ENCODE peak calls at places on chromosomes 13 and 19, in six cellular contexts. One of them, this sample, is unnamed. For H3K36me3, the result is how much of the 10 kb centered on the place peaks cover.

GRCh38 chr13:46354143-46355087 is 32.6 kb downstream of the RUBCNL start:
- DNase-seq in mucosa of descending colon: no peak
- DNase-seq in A673: no peak
- DNase-seq in brain microvascular endothelial cell: peak
- DNase-seq in cardiac muscle cell: no peak
- DNase-seq in upper lobe of right lung: no peak
- DNase-seq in this sample: peak

GRCh38 chr13:20814224-20814910 is 40.6 kb upstream of the EEF1AKMT1 start:
- DNase-seq in brain microvascular endothelial cell: peak
- DNase-seq in mucosa of descending colon: peak
- DNase-seq in A673: peak
- DNase-seq in cardiac muscle cell: peak
- DNase-seq in upper lobe of right lung: peak
- DNase-seq in this sample: peak

GRCh38 chr19:383922-384800 is 24.8 kb downstream of the C2CD4C start:
- DNase-seq in upper lobe of right lung: peak
- DNase-seq in cardiac muscle cell: peak
- DNase-seq in brain microvascular endothelial cell: no peak
- DNase-seq in A673: peak
- DNase-seq in mucosa of descending colon: no peak
- DNase-seq in this sample: no peak

GRCh38 chr19:1715540-1715939 is 37.8 kb upstream of the ONECUT3 start:
- DNase-seq in A673: no peak
- DNase-seq in upper lobe of right lung: no peak
- DNase-seq in brain microvascular endothelial cell: no peak
- DNase-seq in mucosa of descending colon: no peak
- DNase-seq in cardiac muscle cell: no peak
- DNase-seq in this sample: no peak

GRCh38 chr13:29849071-29849541 is 1.3 kb downstream of the UBL3 start:
- DNase-seq in mucosa of descending colon: no peak
- DNase-seq in A673: peak
- DNase-seq in cardiac muscle cell: peak
- DNase-seq in brain microvascular endothelial cell: peak
- DNase-seq in upper lobe of right lung: no peak
- DNase-seq in this sample: no peak

GRCh38 chr13:39408512-39408911 is 194.5 kb downstream of the LHFPL6 start:
- DNase-seq in brain microvascular endothelial cell: no peak
- DNase-seq in upper lobe of right lung: no peak
- DNase-seq in cardiac muscle cell: no peak
- DNase-seq in A673: no peak
- DNase-seq in mucosa of descending colon: no peak
- DNase-seq in this sample: no peak

GRCh38 chr19:54465367-54466109 is 2.0 kb upstream of the LENG9 start:
- DNase-seq in brain microvascular endothelial cell: no peak
- DNase-seq in mucosa of descending colon: peak
- DNase-seq in cardiac muscle cell: no peak
- DNase-seq in upper lobe of right lung: no peak
- DNase-seq in A673: no peak
- DNase-seq in this sample: no peak

GRCh38 chr19:37991841-37992248 is 84.8 kb downstream of the SIPA1L3 start:
- DNase-seq in brain microvascular endothelial cell: no peak
- DNase-seq in mucosa of descending colon: no peak
- DNase-seq in cardiac muscle cell: no peak
- DNase-seq in upper lobe of right lung: peak
- DNase-seq in A673: no peak
- DNase-seq in this sample: no peak

GRCh38 chr13:97600438-97601080 is 166.6 kb downstream of the RAP2A start:
- DNase-seq in upper lobe of right lung: no peak
- DNase-seq in brain microvascular endothelial cell: peak
- DNase-seq in mucosa of descending colon: no peak
- DNase-seq in cardiac muscle cell: no peak
- DNase-seq in A673: peak
- DNase-seq in this sample: peak

GRCh38 chr13:114142640-114143490 is 10.4 kb upstream of the RASA3 start:
- DNase-seq in A673: no peak
- DNase-seq in mucosa of descending colon: peak
- DNase-seq in brain microvascular endothelial cell: no peak
- DNase-seq in upper lobe of right lung: peak
- DNase-seq in cardiac muscle cell: no peak
- DNase-seq in this sample: no peak

GRCh38 chr13:67343777-67344176 is 113.6 kb upstream of the PCDH9 start:
- DNase-seq in A673: no peak
- DNase-seq in mucosa of descending colon: no peak
- DNase-seq in upper lobe of right lung: no peak
- DNase-seq in cardiac muscle cell: no peak
- DNase-seq in brain microvascular endothelial cell: no peak
- DNase-seq in this sample: no peak

GRCh38 chr19:23273594-23274412 is 23.6 kb upstream of the ZNF724 start:
- DNase-seq in mucosa of descending colon: peak
- DNase-seq in brain microvascular endothelial cell: peak
- DNase-seq in cardiac muscle cell: peak
- DNase-seq in A673: peak
- DNase-seq in upper lobe of right lung: peak
- DNase-seq in this sample: peak

GRCh38 chr13:26785845-26786630 is 25.5 kb upstream of the GPR12 start:
- DNase-seq in mucosa of descending colon: peak
- DNase-seq in cardiac muscle cell: no peak
- DNase-seq in brain microvascular endothelial cell: no peak
- DNase-seq in A673: peak
- DNase-seq in upper lobe of right lung: no peak
- DNase-seq in this sample: no peak

GRCh38 chr13:66835040-66835628 is 395.0 kb downstream of the PCDH9 start:
- DNase-seq in upper lobe of right lung: no peak
- DNase-seq in cardiac muscle cell: peak
- DNase-seq in brain microvascular endothelial cell: peak
- DNase-seq in mucosa of descending colon: peak
- DNase-seq in A673: peak
- DNase-seq in this sample: no peak

GRCh38 chr13:63167699-63168337 is 1752.2 kb upstream of the PCDH20 start:
- DNase-seq in upper lobe of right lung: no peak
- DNase-seq in brain microvascular endothelial cell: no peak
- DNase-seq in A673: no peak
- DNase-seq in cardiac muscle cell: no peak
- DNase-seq in mucosa of descending colon: no peak
- DNase-seq in this sample: no peak

GRCh38 chr13:109145631-109146030 is 516.2 kb downstream of the MYO16 start:
- DNase-seq in brain microvascular endothelial cell: peak
- DNase-seq in upper lobe of right lung: no peak
- DNase-seq in A673: peak
- DNase-seq in mucosa of descending colon: no peak
- DNase-seq in cardiac muscle cell: peak
- DNase-seq in this sample: no peak

GRCh38 chr19:41311072-41311471 is 1.1 kb downstream of the CCDC97 start:
- DNase-seq in mucosa of descending colon: no peak
- DNase-seq in brain microvascular endothelial cell: no peak
- DNase-seq in A673: no peak
- DNase-seq in upper lobe of right lung: no peak
- DNase-seq in cardiac muscle cell: no peak
- DNase-seq in this sample: no peak

GRCh38 chr19:41849067-41849466 is 4.2 kb downstream of the DMRTC2 start:
- DNase-seq in upper lobe of right lung: peak
- DNase-seq in brain microvascular endothelial cell: no peak
- DNase-seq in cardiac muscle cell: no peak
- DNase-seq in mucosa of descending colon: no peak
- DNase-seq in A673: no peak
- DNase-seq in this sample: no peak

GRCh38 chr19:17488593-17489391 is 18.5 kb downstream of the SLC27A1 start:
- DNase-seq in cardiac muscle cell: peak
- DNase-seq in A673: peak
- DNase-seq in brain microvascular endothelial cell: no peak
- DNase-seq in upper lobe of right lung: peak
- DNase-seq in mucosa of descending colon: peak
- DNase-seq in this sample: no peak

DNA sequence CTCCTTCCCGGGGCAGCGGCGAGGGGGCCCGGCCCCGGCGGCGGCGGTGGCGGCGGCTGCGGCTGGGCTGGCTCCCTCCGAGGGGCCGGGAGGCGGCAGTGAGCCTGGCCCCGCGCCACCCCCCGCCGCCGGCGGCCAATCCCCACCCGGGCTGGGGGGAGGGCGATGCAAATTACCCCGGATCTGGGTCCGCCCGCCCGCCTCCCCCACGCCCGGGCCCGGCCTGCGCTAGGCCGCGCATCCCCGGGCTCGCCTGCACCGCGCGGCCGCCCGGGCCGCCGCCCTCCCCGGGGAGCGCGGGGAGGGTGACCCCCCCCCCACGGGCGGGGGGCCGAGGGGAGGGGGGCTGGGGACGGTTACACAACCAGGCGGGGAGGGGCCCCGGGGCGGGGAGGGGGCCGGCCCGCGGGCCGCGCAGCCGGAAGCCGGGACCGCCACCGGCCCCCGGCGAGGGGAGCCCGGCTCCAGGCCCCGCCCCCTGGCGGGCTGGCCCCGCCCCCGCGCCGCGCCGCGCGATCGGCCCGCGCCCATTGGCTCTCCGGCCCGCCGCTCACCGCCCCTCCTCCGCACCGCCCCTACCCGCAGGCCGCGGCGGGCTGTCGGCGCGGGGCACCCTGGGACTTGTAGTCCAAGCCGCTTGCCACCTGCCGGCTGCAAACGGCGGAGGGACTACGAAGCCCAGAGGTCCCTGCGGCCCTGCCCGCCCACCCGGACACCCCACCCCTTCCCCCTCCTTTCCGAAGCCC is 1.1 kb downstream of the ZBTB7A start:
- DNase-seq in upper lobe of right lung: peak
- DNase-seq in A673: peak
- DNase-seq in brain microvascular endothelial cell: peak
- DNase-seq in cardiac muscle cell: peak
- DNase-seq in mucosa of descending colon: peak
- DNase-seq in this sample: peak
- H3K4me3 ChIP-seq in upper lobe of right lung: peak
- H3K4me3 ChIP-seq in A673: peak
- H3K4me3 ChIP-seq in brain microvascular endothelial cell: peak
- H3K4me3 ChIP-seq in cardiac muscle cell: peak
- H3K4me3 ChIP-seq in mucosa of descending colon: peak
- H3K4me3 ChIP-seq in this sample: peak

GRCh38 chr13:77222909-77223308 is 104.0 kb downstream of the MYCBP2 start:
- DNase-seq in upper lobe of right lung: no peak
- DNase-seq in cardiac muscle cell: no peak
- DNase-seq in mucosa of descending colon: no peak
- DNase-seq in A673: no peak
- DNase-seq in brain microvascular endothelial cell: no peak
- DNase-seq in this sample: no peak

GRCh38 chr13:77218274-77218673 is 108.6 kb downstream of the MYCBP2 start:
- DNase-seq in brain microvascular endothelial cell: no peak
- DNase-seq in mucosa of descending colon: no peak
- DNase-seq in cardiac muscle cell: no peak
- DNase-seq in upper lobe of right lung: no peak
- DNase-seq in A673: no peak
- DNase-seq in this sample: no peak

GRCh38 chr13:77215543-77215942 is 111.4 kb downstream of the MYCBP2 start:
- DNase-seq in A673: no peak
- DNase-seq in cardiac muscle cell: no peak
- DNase-seq in mucosa of descending colon: no peak
- DNase-seq in brain microvascular endothelial cell: no peak
- DNase-seq in upper lobe of right lung: no peak
- DNase-seq in this sample: no peak

GRCh38 chr13:77222000-77222690 is 104.7 kb downstream of the MYCBP2 start:
- DNase-seq in cardiac muscle cell: no peak
- DNase-seq in upper lobe of right lung: no peak
- DNase-seq in mucosa of descending colon: no peak
- DNase-seq in brain microvascular endothelial cell: no peak
- DNase-seq in A673: no peak
- DNase-seq in this sample: no peak

DNA sequence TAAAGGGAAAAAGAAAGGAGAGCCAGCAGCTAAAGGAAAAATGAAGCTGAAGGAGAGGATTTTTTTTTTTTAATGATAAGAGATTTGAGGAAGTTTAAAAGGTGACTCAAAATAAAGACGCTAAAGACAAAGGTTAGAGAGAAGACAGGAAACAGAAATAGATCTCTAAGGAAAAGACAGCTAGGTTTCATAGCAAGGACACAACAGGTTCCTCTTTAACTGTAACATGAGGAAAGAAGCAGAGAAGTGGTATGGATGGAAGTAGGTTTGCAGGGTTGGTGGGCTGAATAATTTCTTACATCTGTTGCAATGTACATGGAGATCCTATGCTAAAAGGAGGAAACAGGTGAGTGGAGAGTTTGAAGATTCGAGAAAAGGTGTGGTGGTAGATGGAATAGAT is 107.5 kb downstream of the MYCBP2 start:
- DNase-seq in mucosa of descending colon: no peak
- DNase-seq in A673: no peak
- DNase-seq in upper lobe of right lung: no peak
- DNase-seq in brain microvascular endothelial cell: no peak
- DNase-seq in cardiac muscle cell: no peak
- DNase-seq in this sample: no peak
- H3K36me3 ChIP-seq in mucosa of descending colon: under half
- H3K36me3 ChIP-seq in A673: under half
- H3K36me3 ChIP-seq in upper lobe of right lung: half or more
- H3K36me3 ChIP-seq in brain microvascular endothelial cell: under half
- H3K36me3 ChIP-seq in cardiac muscle cell: under half
- H3K36me3 ChIP-seq in this sample: under half

GRCh38 chr13:103430368-103430767 is 364.2 kb upstream of the SLC10A2 start:
- DNase-seq in mucosa of descending colon: no peak
- DNase-seq in upper lobe of right lung: no peak
- DNase-seq in brain microvascular endothelial cell: no peak
- DNase-seq in A673: no peak
- DNase-seq in cardiac muscle cell: no peak
- DNase-seq in this sample: no peak
- TF ChIP-seq CTCF in mucosa of descending colon: no peak
- TF ChIP-seq CTCF in upper lobe of right lung: no peak
- TF ChIP-seq CTCF in brain microvascular endothelial cell: no peak
- TF ChIP-seq CTCF in A673: no peak
- TF ChIP-seq CTCF in cardiac muscle cell: no peak
- TF ChIP-seq CTCF in this sample: no peak

GRCh38 chr19:46296722-46297431 is at the start of gene HIF3A:
- DNase-seq in mucosa of descending colon: peak
- DNase-seq in A673: peak
- DNase-seq in upper lobe of right lung: peak
- DNase-seq in cardiac muscle cell: peak
- DNase-seq in brain microvascular endothelial cell: no peak
- DNase-seq in this sample: no peak

GRCh38 chr19:46298477-46299003 is 1.7 kb downstream of the HIF3A start:
- DNase-seq in A673: no peak
- DNase-seq in cardiac muscle cell: no peak
- DNase-seq in brain microvascular endothelial cell: no peak
- DNase-seq in mucosa of descending colon: no peak
- DNase-seq in upper lobe of right lung: no peak
- DNase-seq in this sample: no peak

GRCh38 chr19:46299004-46299509 is 2.2 kb downstream of the HIF3A start:
- DNase-seq in upper lobe of right lung: peak
- DNase-seq in brain microvascular endothelial cell: peak
- DNase-seq in A673: peak
- DNase-seq in mucosa of descending colon: peak
- DNase-seq in cardiac muscle cell: peak
- DNase-seq in this sample: peak

GRCh38 chr19:46297700-46298476 is 1.0 kb downstream of the HIF3A start:
- DNase-seq in upper lobe of right lung: peak
- DNase-seq in cardiac muscle cell: no peak
- DNase-seq in mucosa of descending colon: peak
- DNase-seq in brain microvascular endothelial cell: no peak
- DNase-seq in A673: peak
- DNase-seq in this sample: no peak

DNA sequence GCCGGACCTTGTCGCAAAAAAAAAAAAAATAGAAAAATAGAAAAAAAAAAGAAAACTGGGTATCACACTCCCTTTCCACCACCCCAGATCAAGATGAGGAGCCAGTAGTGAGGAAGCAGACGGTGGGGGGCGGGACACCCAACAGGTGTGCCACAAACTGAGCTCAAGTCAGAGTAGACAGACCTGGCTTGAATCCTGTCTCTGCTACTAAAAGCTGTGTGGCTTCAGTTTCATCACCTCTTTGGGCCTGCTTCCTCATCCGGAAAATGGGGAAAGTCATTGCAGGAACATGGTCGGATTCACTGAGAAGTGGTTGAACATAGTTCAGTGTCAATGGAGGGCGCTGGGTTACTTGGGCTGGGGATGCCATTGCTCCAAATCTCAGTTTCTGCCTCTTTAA is 2.9 kb downstream of the HIF3A start:
- DNase-seq in A673: no peak
- DNase-seq in upper lobe of right lung: peak
- DNase-seq in brain microvascular endothelial cell: no peak
- DNase-seq in mucosa of descending colon: peak
- DNase-seq in cardiac muscle cell: no peak
- DNase-seq in this sample: no peak
- H3K4me3 ChIP-seq in A673: no peak
- H3K4me3 ChIP-seq in upper lobe of right lung: peak
- H3K4me3 ChIP-seq in brain microvascular endothelial cell: no peak
- H3K4me3 ChIP-seq in mucosa of descending colon: no peak
- H3K4me3 ChIP-seq in cardiac muscle cell: no peak
- H3K4me3 ChIP-seq in this sample: no peak